ENCODE peak calls at places on chromosomes 13 and 19, in nine cellular contexts. One of them, this sample, is unnamed.

GRCh38 chr19:8208119-8208709 is 956 bp upstream of the CERS4 start:
- DNase-seq in T-helper 2 cell treated with Interferon-gamma antibody and Interleukin-4, amounts not matched to agents 5 μg/mL and 100 μg/mL, for 36 hours: no peak
- DNase-seq in astrocyte of the spinal cord: no peak
- DNase-seq in stimulated activated CD8-positive, alpha-beta memory T cell treated with anti-CD3 and anti-CD28 coated beads, Interleukin-7, amount 100 ng/mL, for 1 hour: no peak
- DNase-seq in type B pancreatic cell: no peak
- DNase-seq in activated CD4-positive, CD25-positive, alpha-beta regulatory T cell treated with anti-CD3 and anti-CD28 coated beads, Interleukin-2, amount 50 U/mL, for 16 hours: no peak
- DNase-seq in neural crest cell: peak; percentile 14
- DNase-seq in M059J: no peak
- DNase-seq in cardiac fibroblast: no peak
- DNase-seq in this sample: no peak

GRCh38 chr19:16359074-16359473 is 34.4 kb downstream of the KLF2 start:
- DNase-seq in T-helper 2 cell treated with Interferon-gamma antibody and Interleukin-4, amounts not matched to agents 5 μg/mL and 100 μg/mL, for 36 hours: no peak
- DNase-seq in astrocyte of the spinal cord: no peak
- DNase-seq in stimulated activated CD8-positive, alpha-beta memory T cell treated with anti-CD3 and anti-CD28 coated beads, Interleukin-7, amount 100 ng/mL, for 1 hour: no peak
- DNase-seq in type B pancreatic cell: no peak
- DNase-seq in activated CD4-positive, CD25-positive, alpha-beta regulatory T cell treated with anti-CD3 and anti-CD28 coated beads, Interleukin-2, amount 50 U/mL, for 16 hours: no peak
- DNase-seq in neural crest cell: no peak
- DNase-seq in M059J: no peak
- DNase-seq in cardiac fibroblast: no peak
- DNase-seq in this sample: no peak

GRCh38 chr19:15331419-15332310 is 674 bp downstream of the BRD4 start:
- DNase-seq in T-helper 2 cell treated with Interferon-gamma antibody and Interleukin-4, amounts not matched to agents 5 μg/mL and 100 μg/mL, for 36 hours: peak; percentile 69
- DNase-seq in astrocyte of the spinal cord: peak; percentile 12
- DNase-seq in stimulated activated CD8-positive, alpha-beta memory T cell treated with anti-CD3 and anti-CD28 coated beads, Interleukin-7, amount 100 ng/mL, for 1 hour: peak; percentile 23
- DNase-seq in type B pancreatic cell: no peak
- DNase-seq in activated CD4-positive, CD25-positive, alpha-beta regulatory T cell treated with anti-CD3 and anti-CD28 coated beads, Interleukin-2, amount 50 U/mL, for 16 hours: peak; percentile 26
- DNase-seq in neural crest cell: peak; percentile 10
- DNase-seq in M059J: peak; percentile 44
- DNase-seq in cardiac fibroblast: peak; percentile 61
- DNase-seq in this sample: no peak

GRCh38 chr19:33399081-33399744 is 25.7 kb downstream of the CEBPG start:
- DNase-seq in T-helper 2 cell treated with Interferon-gamma antibody and Interleukin-4, amounts not matched to agents 5 μg/mL and 100 μg/mL, for 36 hours: no peak
- DNase-seq in astrocyte of the spinal cord: no peak
- DNase-seq in stimulated activated CD8-positive, alpha-beta memory T cell treated with anti-CD3 and anti-CD28 coated beads, Interleukin-7, amount 100 ng/mL, for 1 hour: no peak
- DNase-seq in type B pancreatic cell: no peak
- DNase-seq in activated CD4-positive, CD25-positive, alpha-beta regulatory T cell treated with anti-CD3 and anti-CD28 coated beads, Interleukin-2, amount 50 U/mL, for 16 hours: no peak
- DNase-seq in neural crest cell: no peak
- DNase-seq in M059J: no peak
- DNase-seq in cardiac fibroblast: no peak
- DNase-seq in this sample: no peak

GRCh38 chr19:29378543-29379105 is 147.2 kb upstream of the VSTM2B start:
- DNase-seq in T-helper 2 cell treated with Interferon-gamma antibody and Interleukin-4, amounts not matched to agents 5 μg/mL and 100 μg/mL, for 36 hours: no peak
- DNase-seq in astrocyte of the spinal cord: no peak
- DNase-seq in stimulated activated CD8-positive, alpha-beta memory T cell treated with anti-CD3 and anti-CD28 coated beads, Interleukin-7, amount 100 ng/mL, for 1 hour: no peak
- DNase-seq in type B pancreatic cell: peak; percentile 29
- DNase-seq in activated CD4-positive, CD25-positive, alpha-beta regulatory T cell treated with anti-CD3 and anti-CD28 coated beads, Interleukin-2, amount 50 U/mL, for 16 hours: no peak
- DNase-seq in neural crest cell: no peak
- DNase-seq in M059J: no peak
- DNase-seq in cardiac fibroblast: no peak
- DNase-seq in this sample: no peak

GRCh38 chr13:26342898-26343297 is 89.0 kb downstream of the CDK8 start:
- DNase-seq in T-helper 2 cell treated with Interferon-gamma antibody and Interleukin-4, amounts not matched to agents 5 μg/mL and 100 μg/mL, for 36 hours: no peak
- DNase-seq in astrocyte of the spinal cord: no peak
- DNase-seq in stimulated activated CD8-positive, alpha-beta memory T cell treated with anti-CD3 and anti-CD28 coated beads, Interleukin-7, amount 100 ng/mL, for 1 hour: no peak
- DNase-seq in type B pancreatic cell: no peak
- DNase-seq in activated CD4-positive, CD25-positive, alpha-beta regulatory T cell treated with anti-CD3 and anti-CD28 coated beads, Interleukin-2, amount 50 U/mL, for 16 hours: no peak
- DNase-seq in neural crest cell: no peak
- DNase-seq in M059J: no peak
- DNase-seq in cardiac fibroblast: no peak
- DNase-seq in this sample: no peak

GRCh38 chr13:36526897-36527296 is 94.6 kb downstream of the CCNA1 start:
- DNase-seq in T-helper 2 cell treated with Interferon-gamma antibody and Interleukin-4, amounts not matched to agents 5 μg/mL and 100 μg/mL, for 36 hours: no peak
- DNase-seq in astrocyte of the spinal cord: no peak
- DNase-seq in stimulated activated CD8-positive, alpha-beta memory T cell treated with anti-CD3 and anti-CD28 coated beads, Interleukin-7, amount 100 ng/mL, for 1 hour: no peak
- DNase-seq in type B pancreatic cell: no peak
- DNase-seq in activated CD4-positive, CD25-positive, alpha-beta regulatory T cell treated with anti-CD3 and anti-CD28 coated beads, Interleukin-2, amount 50 U/mL, for 16 hours: no peak
- DNase-seq in neural crest cell: no peak
- DNase-seq in M059J: no peak
- DNase-seq in cardiac fibroblast: no peak
- DNase-seq in this sample: no peak

GRCh38 chr13:110306340-110306959 is 507 bp downstream of the COL4A1 start:
- DNase-seq in T-helper 2 cell treated with Interferon-gamma antibody and Interleukin-4, amounts not matched to agents 5 μg/mL and 100 μg/mL, for 36 hours: no peak
- DNase-seq in astrocyte of the spinal cord: no peak
- DNase-seq in stimulated activated CD8-positive, alpha-beta memory T cell treated with anti-CD3 and anti-CD28 coated beads, Interleukin-7, amount 100 ng/mL, for 1 hour: no peak
- DNase-seq in type B pancreatic cell: no peak
- DNase-seq in activated CD4-positive, CD25-positive, alpha-beta regulatory T cell treated with anti-CD3 and anti-CD28 coated beads, Interleukin-2, amount 50 U/mL, for 16 hours: no peak
- DNase-seq in neural crest cell: peak; percentile 18
- DNase-seq in M059J: peak; percentile 36
- DNase-seq in cardiac fibroblast: peak; percentile 67
- DNase-seq in this sample: peak; percentile 48

GRCh38 chr19:3057275-3057714 is 5.0 kb downstream of the TLE5 start:
- DNase-seq in T-helper 2 cell treated with Interferon-gamma antibody and Interleukin-4, amounts not matched to agents 5 μg/mL and 100 μg/mL, for 36 hours: no peak
- DNase-seq in astrocyte of the spinal cord: peak; percentile 73
- DNase-seq in stimulated activated CD8-positive, alpha-beta memory T cell treated with anti-CD3 and anti-CD28 coated beads, Interleukin-7, amount 100 ng/mL, for 1 hour: no peak
- DNase-seq in type B pancreatic cell: no peak
- DNase-seq in activated CD4-positive, CD25-positive, alpha-beta regulatory T cell treated with anti-CD3 and anti-CD28 coated beads, Interleukin-2, amount 50 U/mL, for 16 hours: no peak
- DNase-seq in neural crest cell: no peak
- DNase-seq in M059J: peak; percentile 40
- DNase-seq in cardiac fibroblast: peak; percentile 93
- DNase-seq in this sample: peak; percentile 38

GRCh38 chr19:35618857-35619256 is 6.3 kb downstream of the HAUS5 start:
- DNase-seq in T-helper 2 cell treated with Interferon-gamma antibody and Interleukin-4, amounts not matched to agents 5 μg/mL and 100 μg/mL, for 36 hours: no peak
- DNase-seq in astrocyte of the spinal cord: no peak
- DNase-seq in stimulated activated CD8-positive, alpha-beta memory T cell treated with anti-CD3 and anti-CD28 coated beads, Interleukin-7, amount 100 ng/mL, for 1 hour: no peak
- DNase-seq in type B pancreatic cell: no peak
- DNase-seq in activated CD4-positive, CD25-positive, alpha-beta regulatory T cell treated with anti-CD3 and anti-CD28 coated beads, Interleukin-2, amount 50 U/mL, for 16 hours: no peak
- DNase-seq in neural crest cell: no peak
- DNase-seq in M059J: no peak
- DNase-seq in cardiac fibroblast: no peak
- DNase-seq in this sample: no peak

GRCh38 chr19:47284324-47284899 is 9.7 kb downstream of the INAFM1 start:
- DNase-seq in T-helper 2 cell treated with Interferon-gamma antibody and Interleukin-4, amounts not matched to agents 5 μg/mL and 100 μg/mL, for 36 hours: no peak
- DNase-seq in astrocyte of the spinal cord: peak; percentile 58
- DNase-seq in stimulated activated CD8-positive, alpha-beta memory T cell treated with anti-CD3 and anti-CD28 coated beads, Interleukin-7, amount 100 ng/mL, for 1 hour: no peak
- DNase-seq in type B pancreatic cell: no peak
- DNase-seq in activated CD4-positive, CD25-positive, alpha-beta regulatory T cell treated with anti-CD3 and anti-CD28 coated beads, Interleukin-2, amount 50 U/mL, for 16 hours: peak; percentile 50
- DNase-seq in neural crest cell: peak; percentile 79
- DNase-seq in M059J: peak; percentile 56
- DNase-seq in cardiac fibroblast: peak; percentile 80
- DNase-seq in this sample: peak; percentile 73

GRCh38 chr19:46308510-46308909 is 11.7 kb downstream of the HIF3A start:
- DNase-seq in T-helper 2 cell treated with Interferon-gamma antibody and Interleukin-4, amounts not matched to agents 5 μg/mL and 100 μg/mL, for 36 hours: no peak
- DNase-seq in astrocyte of the spinal cord: no peak
- DNase-seq in stimulated activated CD8-positive, alpha-beta memory T cell treated with anti-CD3 and anti-CD28 coated beads, Interleukin-7, amount 100 ng/mL, for 1 hour: no peak
- DNase-seq in type B pancreatic cell: no peak
- DNase-seq in activated CD4-positive, CD25-positive, alpha-beta regulatory T cell treated with anti-CD3 and anti-CD28 coated beads, Interleukin-2, amount 50 U/mL, for 16 hours: no peak
- DNase-seq in neural crest cell: no peak
- DNase-seq in M059J: no peak
- DNase-seq in cardiac fibroblast: no peak
- DNase-seq in this sample: no peak

GRCh38 chr19:17420267-17420924 is 549 bp downstream of the MVB12A start:
- DNase-seq in T-helper 2 cell treated with Interferon-gamma antibody and Interleukin-4, amounts not matched to agents 5 μg/mL and 100 μg/mL, for 36 hours: peak; percentile 18
- DNase-seq in astrocyte of the spinal cord: peak; percentile 8
- DNase-seq in stimulated activated CD8-positive, alpha-beta memory T cell treated with anti-CD3 and anti-CD28 coated beads, Interleukin-7, amount 100 ng/mL, for 1 hour: no peak
- DNase-seq in type B pancreatic cell: no peak
- DNase-seq in activated CD4-positive, CD25-positive, alpha-beta regulatory T cell treated with anti-CD3 and anti-CD28 coated beads, Interleukin-2, amount 50 U/mL, for 16 hours: no peak
- DNase-seq in neural crest cell: peak; percentile 22
- DNase-seq in M059J: peak; percentile 39
- DNase-seq in cardiac fibroblast: peak; percentile 22
- DNase-seq in this sample: no peak

GRCh38 chr13:76820759-76821158 is 65.4 kb downstream of the KCTD12 start:
- DNase-seq in T-helper 2 cell treated with Interferon-gamma antibody and Interleukin-4, amounts not matched to agents 5 μg/mL and 100 μg/mL, for 36 hours: no peak
- DNase-seq in astrocyte of the spinal cord: no peak
- DNase-seq in stimulated activated CD8-positive, alpha-beta memory T cell treated with anti-CD3 and anti-CD28 coated beads, Interleukin-7, amount 100 ng/mL, for 1 hour: no peak
- DNase-seq in type B pancreatic cell: no peak
- DNase-seq in activated CD4-positive, CD25-positive, alpha-beta regulatory T cell treated with anti-CD3 and anti-CD28 coated beads, Interleukin-2, amount 50 U/mL, for 16 hours: no peak
- DNase-seq in neural crest cell: no peak
- DNase-seq in M059J: peak; percentile 5
- DNase-seq in cardiac fibroblast: peak; percentile 75
- DNase-seq in this sample: no peak

GRCh38 chr13:46165485-46166220 is 16.3 kb downstream of the LCP1 start:
- DNase-seq in T-helper 2 cell treated with Interferon-gamma antibody and Interleukin-4, amounts not matched to agents 5 μg/mL and 100 μg/mL, for 36 hours: peak; percentile 65
- DNase-seq in astrocyte of the spinal cord: peak; percentile 23
- DNase-seq in stimulated activated CD8-positive, alpha-beta memory T cell treated with anti-CD3 and anti-CD28 coated beads, Interleukin-7, amount 100 ng/mL, for 1 hour: no peak
- DNase-seq in type B pancreatic cell: no peak
- DNase-seq in activated CD4-positive, CD25-positive, alpha-beta regulatory T cell treated with anti-CD3 and anti-CD28 coated beads, Interleukin-2, amount 50 U/mL, for 16 hours: no peak
- DNase-seq in neural crest cell: no peak
- DNase-seq in M059J: peak; percentile 76
- DNase-seq in cardiac fibroblast: no peak
- DNase-seq in this sample: no peak

GRCh38 chr13:52862358-52863206 is 14.1 kb upstream of the PCDH8 start:
- DNase-seq in T-helper 2 cell treated with Interferon-gamma antibody and Interleukin-4, amounts not matched to agents 5 μg/mL and 100 μg/mL, for 36 hours: no peak
- DNase-seq in astrocyte of the spinal cord: no peak
- DNase-seq in stimulated activated CD8-positive, alpha-beta memory T cell treated with anti-CD3 and anti-CD28 coated beads, Interleukin-7, amount 100 ng/mL, for 1 hour: no peak
- DNase-seq in type B pancreatic cell: no peak
- DNase-seq in activated CD4-positive, CD25-positive, alpha-beta regulatory T cell treated with anti-CD3 and anti-CD28 coated beads, Interleukin-2, amount 50 U/mL, for 16 hours: no peak
- DNase-seq in neural crest cell: peak; percentile 52
- DNase-seq in M059J: peak; percentile 2
- DNase-seq in cardiac fibroblast: no peak
- DNase-seq in this sample: no peak

GRCh38 chr13:83117046-83117445 is 765.2 kb downstream of the SLITRK1 start:
- DNase-seq in T-helper 2 cell treated with Interferon-gamma antibody and Interleukin-4, amounts not matched to agents 5 μg/mL and 100 μg/mL, for 36 hours: no peak
- DNase-seq in astrocyte of the spinal cord: no peak
- DNase-seq in stimulated activated CD8-positive, alpha-beta memory T cell treated with anti-CD3 and anti-CD28 coated beads, Interleukin-7, amount 100 ng/mL, for 1 hour: no peak
- DNase-seq in type B pancreatic cell: no peak
- DNase-seq in activated CD4-positive, CD25-positive, alpha-beta regulatory T cell treated with anti-CD3 and anti-CD28 coated beads, Interleukin-2, amount 50 U/mL, for 16 hours: no peak
- DNase-seq in neural crest cell: no peak
- DNase-seq in M059J: no peak
- DNase-seq in cardiac fibroblast: no peak
- DNase-seq in this sample: no peak

GRCh38 chr13:29315847-29316246 is 279.6 kb downstream of the SLC7A1 start:
- DNase-seq in T-helper 2 cell treated with Interferon-gamma antibody and Interleukin-4, amounts not matched to agents 5 μg/mL and 100 μg/mL, for 36 hours: no peak
- DNase-seq in astrocyte of the spinal cord: no peak
- DNase-seq in stimulated activated CD8-positive, alpha-beta memory T cell treated with anti-CD3 and anti-CD28 coated beads, Interleukin-7, amount 100 ng/mL, for 1 hour: no peak
- DNase-seq in type B pancreatic cell: no peak
- DNase-seq in activated CD4-positive, CD25-positive, alpha-beta regulatory T cell treated with anti-CD3 and anti-CD28 coated beads, Interleukin-2, amount 50 U/mL, for 16 hours: no peak
- DNase-seq in neural crest cell: no peak
- DNase-seq in M059J: no peak
- DNase-seq in cardiac fibroblast: no peak
- DNase-seq in this sample: no peak

GRCh38 chr19:33345163-33345562 is 28.3 kb upstream of the CEBPG start:
- DNase-seq in T-helper 2 cell treated with Interferon-gamma antibody and Interleukin-4, amounts not matched to agents 5 μg/mL and 100 μg/mL, for 36 hours: no peak
- DNase-seq in astrocyte of the spinal cord: no peak
- DNase-seq in stimulated activated CD8-positive, alpha-beta memory T cell treated with anti-CD3 and anti-CD28 coated beads, Interleukin-7, amount 100 ng/mL, for 1 hour: no peak
- DNase-seq in type B pancreatic cell: no peak
- DNase-seq in activated CD4-positive, CD25-positive, alpha-beta regulatory T cell treated with anti-CD3 and anti-CD28 coated beads, Interleukin-2, amount 50 U/mL, for 16 hours: no peak
- DNase-seq in neural crest cell: no peak
- DNase-seq in M059J: no peak
- DNase-seq in cardiac fibroblast: no peak
- DNase-seq in this sample: no peak

GRCh38 chr19:39156891-39157230 is 31.3 kb downstream of the PAK4 start:
- DNase-seq in T-helper 2 cell treated with Interferon-gamma antibody and Interleukin-4, amounts not matched to agents 5 μg/mL and 100 μg/mL, for 36 hours: no peak
- DNase-seq in astrocyte of the spinal cord: no peak
- DNase-seq in stimulated activated CD8-positive, alpha-beta memory T cell treated with anti-CD3 and anti-CD28 coated beads, Interleukin-7, amount 100 ng/mL, for 1 hour: no peak
- DNase-seq in type B pancreatic cell: no peak
- DNase-seq in activated CD4-positive, CD25-positive, alpha-beta regulatory T cell treated with anti-CD3 and anti-CD28 coated beads, Interleukin-2, amount 50 U/mL, for 16 hours: no peak
- DNase-seq in neural crest cell: no peak
- DNase-seq in M059J: no peak
- DNase-seq in cardiac fibroblast: no peak
- DNase-seq in this sample: no peak

GRCh38 chr13:49086711-49087110 is 111.0 kb downstream of the FNDC3A start:
- DNase-seq in T-helper 2 cell treated with Interferon-gamma antibody and Interleukin-4, amounts not matched to agents 5 μg/mL and 100 μg/mL, for 36 hours: no peak
- DNase-seq in astrocyte of the spinal cord: peak; percentile 40
- DNase-seq in stimulated activated CD8-positive, alpha-beta memory T cell treated with anti-CD3 and anti-CD28 coated beads, Interleukin-7, amount 100 ng/mL, for 1 hour: no peak
- DNase-seq in type B pancreatic cell: no peak
- DNase-seq in activated CD4-positive, CD25-positive, alpha-beta regulatory T cell treated with anti-CD3 and anti-CD28 coated beads, Interleukin-2, amount 50 U/mL, for 16 hours: no peak
- DNase-seq in neural crest cell: no peak
- DNase-seq in M059J: peak; percentile 23
- DNase-seq in cardiac fibroblast: peak; percentile 62
- DNase-seq in this sample: peak; percentile 63

GRCh38 chr19:47221890-47222289 is 9.1 kb downstream of the BBC3 start:
- DNase-seq in T-helper 2 cell treated with Interferon-gamma antibody and Interleukin-4, amounts not matched to agents 5 μg/mL and 100 μg/mL, for 36 hours: no peak
- DNase-seq in astrocyte of the spinal cord: no peak
- DNase-seq in stimulated activated CD8-positive, alpha-beta memory T cell treated with anti-CD3 and anti-CD28 coated beads, Interleukin-7, amount 100 ng/mL, for 1 hour: no peak
- DNase-seq in type B pancreatic cell: no peak
- DNase-seq in activated CD4-positive, CD25-positive, alpha-beta regulatory T cell treated with anti-CD3 and anti-CD28 coated beads, Interleukin-2, amount 50 U/mL, for 16 hours: no peak
- DNase-seq in neural crest cell: no peak
- DNase-seq in M059J: no peak
- DNase-seq in cardiac fibroblast: no peak
- DNase-seq in this sample: no peak

GRCh38 chr13:19759669-19760068 is 23.1 kb downstream of the PSPC1 start:
- DNase-seq in T-helper 2 cell treated with Interferon-gamma antibody and Interleukin-4, amounts not matched to agents 5 μg/mL and 100 μg/mL, for 36 hours: no peak
- DNase-seq in astrocyte of the spinal cord: no peak
- DNase-seq in stimulated activated CD8-positive, alpha-beta memory T cell treated with anti-CD3 and anti-CD28 coated beads, Interleukin-7, amount 100 ng/mL, for 1 hour: no peak
- DNase-seq in type B pancreatic cell: no peak
- DNase-seq in activated CD4-positive, CD25-positive, alpha-beta regulatory T cell treated with anti-CD3 and anti-CD28 coated beads, Interleukin-2, amount 50 U/mL, for 16 hours: no peak
- DNase-seq in neural crest cell: no peak
- DNase-seq in M059J: peak; percentile 34
- DNase-seq in cardiac fibroblast: no peak
- DNase-seq in this sample: no peak

GRCh38 chr19:5785423-5785822 is 877 bp upstream of the PRR22 start:
- DNase-seq in T-helper 2 cell treated with Interferon-gamma antibody and Interleukin-4, amounts not matched to agents 5 μg/mL and 100 μg/mL, for 36 hours: no peak
- DNase-seq in astrocyte of the spinal cord: no peak
- DNase-seq in stimulated activated CD8-positive, alpha-beta memory T cell treated with anti-CD3 and anti-CD28 coated beads, Interleukin-7, amount 100 ng/mL, for 1 hour: no peak
- DNase-seq in type B pancreatic cell: no peak
- DNase-seq in activated CD4-positive, CD25-positive, alpha-beta regulatory T cell treated with anti-CD3 and anti-CD28 coated beads, Interleukin-2, amount 50 U/mL, for 16 hours: no peak
- DNase-seq in neural crest cell: no peak
- DNase-seq in M059J: no peak
- DNase-seq in cardiac fibroblast: no peak
- DNase-seq in this sample: no peak

GRCh38 chr19:55677572-55678028 is 2.6 kb downstream of the EPN1 start:
- DNase-seq in T-helper 2 cell treated with Interferon-gamma antibody and Interleukin-4, amounts not matched to agents 5 μg/mL and 100 μg/mL, for 36 hours: no peak
- DNase-seq in astrocyte of the spinal cord: no peak
- DNase-seq in stimulated activated CD8-positive, alpha-beta memory T cell treated with anti-CD3 and anti-CD28 coated beads, Interleukin-7, amount 100 ng/mL, for 1 hour: no peak
- DNase-seq in type B pancreatic cell: no peak
- DNase-seq in activated CD4-positive, CD25-positive, alpha-beta regulatory T cell treated with anti-CD3 and anti-CD28 coated beads, Interleukin-2, amount 50 U/mL, for 16 hours: no peak
- DNase-seq in neural crest cell: no peak
- DNase-seq in M059J: no peak
- DNase-seq in cardiac fibroblast: no peak
- DNase-seq in this sample: no peak

GRCh38 chr13:97367427-97367826 is 66.5 kb upstream of the RAP2A start:
- DNase-seq in T-helper 2 cell treated with Interferon-gamma antibody and Interleukin-4, amounts not matched to agents 5 μg/mL and 100 μg/mL, for 36 hours: no peak
- DNase-seq in astrocyte of the spinal cord: peak; percentile 69
- DNase-seq in stimulated activated CD8-positive, alpha-beta memory T cell treated with anti-CD3 and anti-CD28 coated beads, Interleukin-7, amount 100 ng/mL, for 1 hour: no peak
- DNase-seq in type B pancreatic cell: no peak
- DNase-seq in activated CD4-positive, CD25-positive, alpha-beta regulatory T cell treated with anti-CD3 and anti-CD28 coated beads, Interleukin-2, amount 50 U/mL, for 16 hours: no peak
- DNase-seq in neural crest cell: no peak
- DNase-seq in M059J: peak; percentile 88
- DNase-seq in cardiac fibroblast: peak; percentile 52
- DNase-seq in this sample: peak; percentile 91

GRCh38 chr13:79810671-79811070 is 329.7 kb downstream of the NDFIP2 start:
- DNase-seq in T-helper 2 cell treated with Interferon-gamma antibody and Interleukin-4, amounts not matched to agents 5 μg/mL and 100 μg/mL, for 36 hours: no peak
- DNase-seq in astrocyte of the spinal cord: peak; percentile 61
- DNase-seq in stimulated activated CD8-positive, alpha-beta memory T cell treated with anti-CD3 and anti-CD28 coated beads, Interleukin-7, amount 100 ng/mL, for 1 hour: no peak
- DNase-seq in type B pancreatic cell: no peak
- DNase-seq in activated CD4-positive, CD25-positive, alpha-beta regulatory T cell treated with anti-CD3 and anti-CD28 coated beads, Interleukin-2, amount 50 U/mL, for 16 hours: no peak
- DNase-seq in neural crest cell: no peak
- DNase-seq in M059J: peak; percentile 77
- DNase-seq in cardiac fibroblast: peak; percentile 63
- DNase-seq in this sample: peak; percentile 64

GRCh38 chr19:29831686-29832085 is 19.9 kb downstream of the CCNE1 start:
- DNase-seq in T-helper 2 cell treated with Interferon-gamma antibody and Interleukin-4, amounts not matched to agents 5 μg/mL and 100 μg/mL, for 36 hours: no peak
- DNase-seq in astrocyte of the spinal cord: no peak
- DNase-seq in stimulated activated CD8-positive, alpha-beta memory T cell treated with anti-CD3 and anti-CD28 coated beads, Interleukin-7, amount 100 ng/mL, for 1 hour: no peak
- DNase-seq in type B pancreatic cell: no peak
- DNase-seq in activated CD4-positive, CD25-positive, alpha-beta regulatory T cell treated with anti-CD3 and anti-CD28 coated beads, Interleukin-2, amount 50 U/mL, for 16 hours: no peak
- DNase-seq in neural crest cell: no peak
- DNase-seq in M059J: no peak
- DNase-seq in cardiac fibroblast: no peak
- DNase-seq in this sample: no peak

GRCh38 chr13:46571189-46571901 is 18.4 kb downstream of the LRCH1 start:
- DNase-seq in T-helper 2 cell treated with Interferon-gamma antibody and Interleukin-4, amounts not matched to agents 5 μg/mL and 100 μg/mL, for 36 hours: no peak
- DNase-seq in astrocyte of the spinal cord: peak; percentile 58
- DNase-seq in stimulated activated CD8-positive, alpha-beta memory T cell treated with anti-CD3 and anti-CD28 coated beads, Interleukin-7, amount 100 ng/mL, for 1 hour: no peak
- DNase-seq in type B pancreatic cell: no peak
- DNase-seq in activated CD4-positive, CD25-positive, alpha-beta regulatory T cell treated with anti-CD3 and anti-CD28 coated beads, Interleukin-2, amount 50 U/mL, for 16 hours: no peak
- DNase-seq in neural crest cell: no peak
- DNase-seq in M059J: peak; percentile 2
- DNase-seq in cardiac fibroblast: peak; percentile 59
- DNase-seq in this sample: no peak

GRCh38 chr13:75153834-75154233 is 328.1 kb downstream of the TBC1D4 start:
- DNase-seq in T-helper 2 cell treated with Interferon-gamma antibody and Interleukin-4, amounts not matched to agents 5 μg/mL and 100 μg/mL, for 36 hours: no peak
- DNase-seq in astrocyte of the spinal cord: no peak
- DNase-seq in stimulated activated CD8-positive, alpha-beta memory T cell treated with anti-CD3 and anti-CD28 coated beads, Interleukin-7, amount 100 ng/mL, for 1 hour: no peak
- DNase-seq in type B pancreatic cell: no peak
- DNase-seq in activated CD4-positive, CD25-positive, alpha-beta regulatory T cell treated with anti-CD3 and anti-CD28 coated beads, Interleukin-2, amount 50 U/mL, for 16 hours: no peak
- DNase-seq in neural crest cell: no peak
- DNase-seq in M059J: no peak
- DNase-seq in cardiac fibroblast: peak; percentile 70
- DNase-seq in this sample: peak; percentile 76

GRCh38 chr19:55091955-55092354 is 16.3 kb downstream of the EPS8L1 start:
- DNase-seq in T-helper 2 cell treated with Interferon-gamma antibody and Interleukin-4, amounts not matched to agents 5 μg/mL and 100 μg/mL, for 36 hours: no peak
- DNase-seq in astrocyte of the spinal cord: no peak
- DNase-seq in stimulated activated CD8-positive, alpha-beta memory T cell treated with anti-CD3 and anti-CD28 coated beads, Interleukin-7, amount 100 ng/mL, for 1 hour: no peak
- DNase-seq in type B pancreatic cell: no peak
- DNase-seq in activated CD4-positive, CD25-positive, alpha-beta regulatory T cell treated with anti-CD3 and anti-CD28 coated beads, Interleukin-2, amount 50 U/mL, for 16 hours: no peak
- DNase-seq in neural crest cell: peak; percentile 39
- DNase-seq in M059J: no peak
- DNase-seq in cardiac fibroblast: no peak
- DNase-seq in this sample: no peak